ENCODE peak calls at places on chromosome 5, in six cellular contexts. One of them, this sample, is unnamed. For H3K4me1, the result is how much of the 10 kb centered on the place peaks cover.

GRCh38 chr5:146447734-146448380 is 724 bp downstream of the TCERG1 start:
- DNase-seq in hepatocyte: peak
- DNase-seq in body of pancreas: no peak
- DNase-seq in naive thymus-derived CD4-positive, alpha-beta T cell: peak
- DNase-seq in CD8-positive, alpha-beta memory T cell: peak
- DNase-seq in mesenchymal stem cell: peak
- DNase-seq in this sample: peak

GRCh38 chr5:103498211-103498610 is 64.4 kb downstream of the NUDT12 start:
- DNase-seq in hepatocyte: no peak
- DNase-seq in body of pancreas: no peak
- DNase-seq in naive thymus-derived CD4-positive, alpha-beta T cell: no peak
- DNase-seq in CD8-positive, alpha-beta memory T cell: no peak
- DNase-seq in mesenchymal stem cell: no peak
- DNase-seq in this sample: no peak

GRCh38 chr5:128015978-128016377 is 67.6 kb upstream of the SLC12A2 start:
- DNase-seq in hepatocyte: no peak
- DNase-seq in body of pancreas: no peak
- DNase-seq in naive thymus-derived CD4-positive, alpha-beta T cell: no peak
- DNase-seq in CD8-positive, alpha-beta memory T cell: no peak
- DNase-seq in mesenchymal stem cell: peak
- DNase-seq in this sample: no peak

GRCh38 chr5:173878224-173878967 is 9.8 kb upstream of the CPEB4 start:
- DNase-seq in hepatocyte: no peak
- DNase-seq in body of pancreas: peak
- DNase-seq in naive thymus-derived CD4-positive, alpha-beta T cell: no peak
- DNase-seq in CD8-positive, alpha-beta memory T cell: no peak
- DNase-seq in mesenchymal stem cell: no peak
- DNase-seq in this sample: no peak

GRCh38 chr5:171261361-171261760 is 47.7 kb upstream of the TLX3 start:
- DNase-seq in hepatocyte: no peak
- DNase-seq in body of pancreas: no peak
- DNase-seq in naive thymus-derived CD4-positive, alpha-beta T cell: no peak
- DNase-seq in CD8-positive, alpha-beta memory T cell: no peak
- DNase-seq in mesenchymal stem cell: no peak
- DNase-seq in this sample: no peak

GRCh38 chr5:56829137-56829536 is 13.8 kb downstream of the MAP3K1 start:
- DNase-seq in hepatocyte: no peak
- DNase-seq in body of pancreas: no peak
- DNase-seq in naive thymus-derived CD4-positive, alpha-beta T cell: peak
- DNase-seq in CD8-positive, alpha-beta memory T cell: peak
- DNase-seq in mesenchymal stem cell: peak
- DNase-seq in this sample: no peak

GRCh38 chr5:54098267-54098666 is 212.1 kb downstream of the ARL15 start:
- DNase-seq in hepatocyte: no peak
- DNase-seq in body of pancreas: no peak
- DNase-seq in naive thymus-derived CD4-positive, alpha-beta T cell: no peak
- DNase-seq in CD8-positive, alpha-beta memory T cell: no peak
- DNase-seq in mesenchymal stem cell: no peak
- DNase-seq in this sample: no peak

GRCh38 chr5:159992566-159992965 is 16.4 kb upstream of the TTC1 start:
- DNase-seq in hepatocyte: no peak
- DNase-seq in body of pancreas: no peak
- DNase-seq in naive thymus-derived CD4-positive, alpha-beta T cell: no peak
- DNase-seq in CD8-positive, alpha-beta memory T cell: no peak
- DNase-seq in mesenchymal stem cell: no peak
- DNase-seq in this sample: no peak

GRCh38 chr5:66454186-66455078 is 141.8 kb upstream of the MAST4 start:
- DNase-seq in hepatocyte: no peak
- DNase-seq in body of pancreas: peak
- DNase-seq in naive thymus-derived CD4-positive, alpha-beta T cell: no peak
- DNase-seq in CD8-positive, alpha-beta memory T cell: no peak
- DNase-seq in mesenchymal stem cell: no peak
- DNase-seq in this sample: no peak

GRCh38 chr5:138675998-138676397 is 77.2 kb upstream of the CTNNA1 start:
- DNase-seq in hepatocyte: no peak
- DNase-seq in body of pancreas: peak
- DNase-seq in naive thymus-derived CD4-positive, alpha-beta T cell: no peak
- DNase-seq in CD8-positive, alpha-beta memory T cell: no peak
- DNase-seq in mesenchymal stem cell: no peak
- DNase-seq in this sample: no peak

GRCh38 chr5:3341446-3342240 is 254.0 kb upstream of the IRX1 start:
- DNase-seq in hepatocyte: no peak
- DNase-seq in body of pancreas: no peak
- DNase-seq in naive thymus-derived CD4-positive, alpha-beta T cell: no peak
- DNase-seq in CD8-positive, alpha-beta memory T cell: no peak
- DNase-seq in mesenchymal stem cell: no peak
- DNase-seq in this sample: no peak

GRCh38 chr5:149378241-149378805 is 769 bp downstream of the IL17B start:
- DNase-seq in hepatocyte: no peak
- DNase-seq in body of pancreas: no peak
- DNase-seq in naive thymus-derived CD4-positive, alpha-beta T cell: no peak
- DNase-seq in CD8-positive, alpha-beta memory T cell: no peak
- DNase-seq in mesenchymal stem cell: no peak
- DNase-seq in this sample: no peak

GRCh38 chr5:119059740-119060255 is 11.1 kb upstream of the DMXL1 start:
- DNase-seq in hepatocyte: no peak
- DNase-seq in body of pancreas: no peak
- DNase-seq in naive thymus-derived CD4-positive, alpha-beta T cell: no peak
- DNase-seq in CD8-positive, alpha-beta memory T cell: no peak
- DNase-seq in mesenchymal stem cell: no peak
- DNase-seq in this sample: no peak

GRCh38 chr5:147636585-147636984 is 126.7 kb upstream of the DPYSL3 start:
- DNase-seq in hepatocyte: no peak
- DNase-seq in body of pancreas: no peak
- DNase-seq in naive thymus-derived CD4-positive, alpha-beta T cell: no peak
- DNase-seq in CD8-positive, alpha-beta memory T cell: no peak
- DNase-seq in mesenchymal stem cell: no peak
- DNase-seq in this sample: no peak

GRCh38 chr5:61631438-61631941 is 299.4 kb downstream of the ZSWIM6 start:
- DNase-seq in hepatocyte: peak
- DNase-seq in body of pancreas: peak
- DNase-seq in naive thymus-derived CD4-positive, alpha-beta T cell: no peak
- DNase-seq in CD8-positive, alpha-beta memory T cell: no peak
- DNase-seq in mesenchymal stem cell: no peak
- DNase-seq in this sample: peak

GRCh38 chr5:34749431-34749872 is 89.5 kb upstream of the TTC23L start:
- DNase-seq in hepatocyte: no peak
- DNase-seq in body of pancreas: no peak
- DNase-seq in naive thymus-derived CD4-positive, alpha-beta T cell: no peak
- DNase-seq in CD8-positive, alpha-beta memory T cell: no peak
- DNase-seq in mesenchymal stem cell: peak
- DNase-seq in this sample: no peak

GRCh38 chr5:178334856-178335255 is 102.3 kb upstream of the PHYKPL start:
- DNase-seq in hepatocyte: no peak
- DNase-seq in body of pancreas: no peak
- DNase-seq in naive thymus-derived CD4-positive, alpha-beta T cell: no peak
- DNase-seq in CD8-positive, alpha-beta memory T cell: no peak
- DNase-seq in mesenchymal stem cell: no peak
- DNase-seq in this sample: no peak

DNA sequence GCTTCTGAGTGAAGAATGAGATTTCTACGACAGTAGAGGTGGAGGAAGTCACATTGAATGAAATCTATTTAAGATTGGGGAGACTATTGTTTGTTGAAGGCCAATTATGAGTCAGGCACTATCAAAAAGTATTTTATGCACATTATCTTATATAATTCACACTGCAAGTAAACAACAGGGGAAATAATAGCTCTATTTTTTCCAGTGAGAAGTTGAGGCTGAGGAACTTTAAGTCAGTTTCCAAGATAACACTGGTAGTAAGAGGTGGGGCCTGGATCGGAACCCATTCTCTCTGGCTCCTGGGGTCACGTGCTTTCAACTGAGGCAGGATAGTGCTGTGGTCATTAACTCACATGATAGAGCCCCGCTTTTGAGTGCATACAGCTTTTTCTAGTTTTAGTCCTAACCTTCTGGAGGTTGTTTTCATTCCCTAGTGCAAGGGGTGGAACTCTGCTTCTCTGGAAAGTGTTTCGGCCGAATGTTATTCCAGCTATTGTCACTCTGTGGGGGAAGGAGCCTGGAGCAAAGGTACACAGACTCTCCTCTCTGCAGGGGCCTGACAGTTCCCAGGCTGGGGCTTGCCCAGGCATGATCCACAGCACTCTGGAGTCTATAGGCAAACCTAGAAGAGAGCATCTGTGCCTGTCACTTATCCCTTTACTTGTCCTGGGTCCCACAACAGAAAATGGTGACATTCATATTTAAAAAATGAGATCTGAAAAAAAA is 352.4 kb upstream of the ACTBL2 start:
- DNase-seq in hepatocyte: peak
- DNase-seq in body of pancreas: peak
- DNase-seq in naive thymus-derived CD4-positive, alpha-beta T cell: no peak
- DNase-seq in CD8-positive, alpha-beta memory T cell: no peak
- DNase-seq in mesenchymal stem cell: peak
- DNase-seq in this sample: no peak
- H3K27ac ChIP-seq in hepatocyte: peak
- H3K27ac ChIP-seq in body of pancreas: peak
- H3K27ac ChIP-seq in naive thymus-derived CD4-positive, alpha-beta T cell: no peak
- H3K27ac ChIP-seq in CD8-positive, alpha-beta memory T cell: no peak
- H3K27ac ChIP-seq in mesenchymal stem cell: peak
- H3K27ac ChIP-seq in this sample: no peak

GRCh38 chr5:91072891-91073290 is 310.2 kb downstream of the ARRDC3 start:
- DNase-seq in hepatocyte: peak
- DNase-seq in body of pancreas: no peak
- DNase-seq in naive thymus-derived CD4-positive, alpha-beta T cell: no peak
- DNase-seq in CD8-positive, alpha-beta memory T cell: no peak
- DNase-seq in mesenchymal stem cell: peak
- DNase-seq in this sample: no peak
- H3K4me3 ChIP-seq in hepatocyte: no peak
- H3K4me3 ChIP-seq in body of pancreas: no peak
- H3K4me3 ChIP-seq in naive thymus-derived CD4-positive, alpha-beta T cell: no peak
- H3K4me3 ChIP-seq in CD8-positive, alpha-beta memory T cell: no peak
- H3K4me3 ChIP-seq in mesenchymal stem cell: no peak
- H3K4me3 ChIP-seq in this sample: no peak

GRCh38 chr5:88661870-88662207 is 221.1 kb downstream of the MEF2C start:
- DNase-seq in hepatocyte: no peak
- DNase-seq in body of pancreas: no peak
- DNase-seq in naive thymus-derived CD4-positive, alpha-beta T cell: no peak
- DNase-seq in CD8-positive, alpha-beta memory T cell: no peak
- DNase-seq in mesenchymal stem cell: no peak
- DNase-seq in this sample: no peak
- H3K4me1 ChIP-seq in hepatocyte: under half
- H3K4me1 ChIP-seq in body of pancreas: under half
- H3K4me1 ChIP-seq in naive thymus-derived CD4-positive, alpha-beta T cell: under half
- H3K4me1 ChIP-seq in CD8-positive, alpha-beta memory T cell: under half
- H3K4me1 ChIP-seq in mesenchymal stem cell: under half
- H3K4me1 ChIP-seq in this sample: under half

DNA sequence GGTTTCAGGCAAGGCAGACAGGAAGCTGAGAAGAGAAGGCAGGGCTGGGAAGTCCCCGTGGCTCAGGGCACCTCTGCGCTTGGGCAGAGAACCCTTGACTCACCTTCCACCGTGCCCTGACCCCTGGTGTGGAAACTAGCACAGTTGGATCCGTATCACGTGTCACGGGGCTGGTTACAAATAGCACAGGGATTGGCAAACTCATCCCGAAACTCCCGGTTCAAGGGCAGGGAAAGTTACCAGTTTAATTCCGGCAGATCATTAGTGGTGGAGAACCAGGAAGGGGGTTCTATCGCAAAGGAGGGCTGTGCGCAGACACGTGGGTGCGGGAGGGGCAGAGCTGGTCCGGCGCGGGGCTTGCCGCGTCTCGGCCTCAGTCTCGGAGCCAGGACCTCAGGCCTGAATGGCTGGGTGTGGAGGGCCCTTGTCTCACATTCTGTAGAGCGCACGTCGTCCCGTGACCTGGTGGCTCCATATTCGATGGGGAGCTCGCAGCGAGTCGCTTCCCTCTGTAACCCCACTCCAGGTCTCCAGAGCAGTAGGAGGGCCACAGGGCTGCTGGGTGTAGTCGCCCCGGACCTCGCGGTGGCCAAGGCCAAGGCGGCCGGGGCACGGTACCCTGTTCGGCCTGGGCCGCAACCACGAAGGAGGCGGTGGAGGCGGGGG is 750 bp upstream of the TMEM171 start:
- DNase-seq in hepatocyte: peak
- DNase-seq in body of pancreas: peak
- DNase-seq in naive thymus-derived CD4-positive, alpha-beta T cell: no peak
- DNase-seq in CD8-positive, alpha-beta memory T cell: no peak
- DNase-seq in mesenchymal stem cell: peak
- DNase-seq in this sample: no peak
- H3K27ac ChIP-seq in hepatocyte: no peak
- H3K27ac ChIP-seq in body of pancreas: no peak
- H3K27ac ChIP-seq in naive thymus-derived CD4-positive, alpha-beta T cell: no peak
- H3K27ac ChIP-seq in CD8-positive, alpha-beta memory T cell: no peak
- H3K27ac ChIP-seq in mesenchymal stem cell: peak
- H3K27ac ChIP-seq in this sample: no peak

GRCh38 chr5:143431789-143432188 is 28.3 kb upstream of the NR3C1 start:
- DNase-seq in hepatocyte: no peak
- DNase-seq in body of pancreas: no peak
- DNase-seq in naive thymus-derived CD4-positive, alpha-beta T cell: no peak
- DNase-seq in CD8-positive, alpha-beta memory T cell: no peak
- DNase-seq in mesenchymal stem cell: no peak
- DNase-seq in this sample: no peak
- H3K4me3 ChIP-seq in hepatocyte: no peak
- H3K4me3 ChIP-seq in body of pancreas: no peak
- H3K4me3 ChIP-seq in naive thymus-derived CD4-positive, alpha-beta T cell: no peak
- H3K4me3 ChIP-seq in CD8-positive, alpha-beta memory T cell: no peak
- H3K4me3 ChIP-seq in mesenchymal stem cell: no peak
- H3K4me3 ChIP-seq in this sample: no peak

DNA sequence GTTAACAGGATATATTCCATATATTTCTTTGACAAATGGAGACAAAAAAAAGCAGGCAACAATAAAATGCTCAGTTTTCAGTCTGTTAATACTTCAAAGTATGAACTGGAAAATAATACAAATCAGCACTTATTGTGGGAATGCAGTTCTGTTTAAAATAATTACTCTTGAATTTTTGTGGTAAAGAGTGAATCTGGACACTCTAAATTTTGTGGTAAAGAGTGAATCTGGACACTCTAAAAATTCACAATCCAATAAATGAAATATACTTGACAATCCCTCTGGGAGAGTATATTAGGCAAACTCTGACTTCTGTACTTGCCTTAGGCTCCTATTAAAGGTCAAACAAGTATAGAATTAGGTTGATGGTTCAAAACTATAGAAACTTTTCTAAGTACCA is 141.9 kb upstream of the RASA1 start:
- DNase-seq in hepatocyte: no peak
- DNase-seq in body of pancreas: no peak
- DNase-seq in naive thymus-derived CD4-positive, alpha-beta T cell: no peak
- DNase-seq in CD8-positive, alpha-beta memory T cell: no peak
- DNase-seq in mesenchymal stem cell: no peak
- DNase-seq in this sample: no peak
- H3K4me1 ChIP-seq in hepatocyte: under half
- H3K4me1 ChIP-seq in body of pancreas: under half
- H3K4me1 ChIP-seq in naive thymus-derived CD4-positive, alpha-beta T cell: under half
- H3K4me1 ChIP-seq in CD8-positive, alpha-beta memory T cell: under half
- H3K4me1 ChIP-seq in mesenchymal stem cell: under half
- H3K4me1 ChIP-seq in this sample: under half

GRCh38 chr5:72598461-72599433 is 91.5 kb upstream of the ZNF366 start:
- DNase-seq in hepatocyte: peak
- DNase-seq in body of pancreas: no peak
- DNase-seq in naive thymus-derived CD4-positive, alpha-beta T cell: no peak
- DNase-seq in CD8-positive, alpha-beta memory T cell: no peak
- DNase-seq in mesenchymal stem cell: peak
- DNase-seq in this sample: no peak
- H3K27ac ChIP-seq in hepatocyte: peak
- H3K27ac ChIP-seq in body of pancreas: no peak
- H3K27ac ChIP-seq in naive thymus-derived CD4-positive, alpha-beta T cell: no peak
- H3K27ac ChIP-seq in CD8-positive, alpha-beta memory T cell: no peak
- H3K27ac ChIP-seq in mesenchymal stem cell: peak
- H3K27ac ChIP-seq in this sample: no peak

GRCh38 chr5:20618353-20618752 is 630.4 kb upstream of the CDH18 start:
- DNase-seq in hepatocyte: no peak
- DNase-seq in body of pancreas: no peak
- DNase-seq in naive thymus-derived CD4-positive, alpha-beta T cell: no peak
- DNase-seq in CD8-positive, alpha-beta memory T cell: no peak
- DNase-seq in mesenchymal stem cell: no peak
- DNase-seq in this sample: no peak
- H3K4me3 ChIP-seq in hepatocyte: no peak
- H3K4me3 ChIP-seq in body of pancreas: no peak
- H3K4me3 ChIP-seq in naive thymus-derived CD4-positive, alpha-beta T cell: no peak
- H3K4me3 ChIP-seq in CD8-positive, alpha-beta memory T cell: no peak
- H3K4me3 ChIP-seq in mesenchymal stem cell: no peak
- H3K4me3 ChIP-seq in this sample: no peak